ENCODE peak calls at places on chromosomes 12 and 14, in seven cellular contexts. One of them, this sample, is unnamed.

GRCh38 chr14:76924363-76925151 is 98.3 kb downstream of the LRRC74A start:
- DNase-seq in NCI-H1092 treated with DMSO at 0.1 percent for 48 hours: peak; percentile 97
- DNase-seq in K562: peak; percentile 20
- DNase-seq in islet precursor cell: peak; percentile 72
- DNase-seq in A549: no peak
- DNase-seq in B cell: no peak
- DNase-seq in GM10248: no peak
- DNase-seq in this sample: no peak

GRCh38 chr12:54704187-54704586 is 56.0 kb upstream of the DCD start:
- DNase-seq in NCI-H1092 treated with DMSO at 0.1 percent for 48 hours: no peak
- DNase-seq in K562: no peak
- DNase-seq in islet precursor cell: no peak
- DNase-seq in A549: no peak
- DNase-seq in B cell: no peak
- DNase-seq in GM10248: no peak
- DNase-seq in this sample: no peak

GRCh38 chr14:25111061-25111601 is 61.2 kb upstream of the STXBP6 start:
- DNase-seq in NCI-H1092 treated with DMSO at 0.1 percent for 48 hours: no peak
- DNase-seq in K562: no peak
- DNase-seq in islet precursor cell: peak; percentile 80
- DNase-seq in A549: no peak
- DNase-seq in B cell: no peak
- DNase-seq in GM10248: no peak
- DNase-seq in this sample: no peak

GRCh38 chr12:47591387-47591786 is 114.4 kb downstream of the RPAP3 start:
- DNase-seq in NCI-H1092 treated with DMSO at 0.1 percent for 48 hours: peak; percentile 29
- DNase-seq in K562: no peak
- DNase-seq in islet precursor cell: no peak
- DNase-seq in A549: no peak
- DNase-seq in B cell: no peak
- DNase-seq in GM10248: no peak
- DNase-seq in this sample: no peak

GRCh38 chr14:93619176-93619793 is 169.0 kb downstream of the PRIMA1 start:
- DNase-seq in NCI-H1092 treated with DMSO at 0.1 percent for 48 hours: peak; percentile 26
- DNase-seq in K562: peak; percentile 21
- DNase-seq in islet precursor cell: no peak
- DNase-seq in A549: peak; percentile 33
- DNase-seq in B cell: peak; percentile 20
- DNase-seq in GM10248: peak; percentile 49
- DNase-seq in this sample: no peak

GRCh38 chr12:27965966-27966365 is 6.6 kb downstream of the PTHLH start:
- DNase-seq in NCI-H1092 treated with DMSO at 0.1 percent for 48 hours: no peak
- DNase-seq in K562: no peak
- DNase-seq in islet precursor cell: no peak
- DNase-seq in A549: no peak
- DNase-seq in B cell: no peak
- DNase-seq in GM10248: no peak
- DNase-seq in this sample: no peak

GRCh38 chr12:685388-685787 is 22.1 kb upstream of the NINJ2 start:
- DNase-seq in NCI-H1092 treated with DMSO at 0.1 percent for 48 hours: no peak
- DNase-seq in K562: no peak
- DNase-seq in islet precursor cell: no peak
- DNase-seq in A549: no peak
- DNase-seq in B cell: peak; percentile 54
- DNase-seq in GM10248: peak; percentile 66
- DNase-seq in this sample: no peak

GRCh38 chr12:39062266-39062996 is 157.0 kb upstream of the CPNE8 start:
- DNase-seq in NCI-H1092 treated with DMSO at 0.1 percent for 48 hours: no peak
- DNase-seq in K562: no peak
- DNase-seq in islet precursor cell: peak; percentile 55
- DNase-seq in A549: no peak
- DNase-seq in B cell: no peak
- DNase-seq in GM10248: no peak
- DNase-seq in this sample: no peak

GRCh38 chr12:112344220-112344619 is 38.0 kb downstream of the HECTD4 start:
- DNase-seq in NCI-H1092 treated with DMSO at 0.1 percent for 48 hours: no peak
- DNase-seq in K562: no peak
- DNase-seq in islet precursor cell: no peak
- DNase-seq in A549: no peak
- DNase-seq in B cell: no peak
- DNase-seq in GM10248: no peak
- DNase-seq in this sample: no peak

This sample was measured in HuH-7.5.